ENCODE peak calls at places on chromosomes 4 and X, in eight cellular contexts. O, V, H, E, Y, B, S and W are unnamed samples.

GRCh38 chr4:95636061-95636460 is 87.3 kb upstream of the UNC5C start:
- DNase-seq in O (no peak), V (no peak), H (no peak), E (no peak), Y (no peak), B (no peak), S (no peak), W (no peak)

GRCh38 chr4:19999775-20000414 is 251.8 kb upstream of the SLIT2 start:
- DNase-seq in O (no peak), V (no peak), H (no peak), E (no peak), Y (no peak), B (no peak), S (no peak), W (no peak)

GRCh38 chr4:93771640-93772411 is 56.7 kb upstream of the ATOH1 start:
- DNase-seq in O (no peak), V (no peak), H (no peak), E (no peak), Y (no peak), B (no peak), S (no peak), W (no peak)

GRCh38 chr4:137238456-137238855 is 293.8 kb downstream of the PCDH18 start:
- DNase-seq in O (no peak), V (no peak), H (no peak), E (no peak), Y (no peak), B (no peak), S (no peak), W (no peak)

GRCh38 chrX:103656623-103657022 is 27.8 kb downstream of the TCEAL1 start:
- DNase-seq in O (no peak), V (no peak), H (no peak), E (no peak), Y (no peak), B (peak), S (no peak), W (no peak)

GRCh38 chr4:184732126-184732525 is 1.8 kb downstream of the CENPU start:
- DNase-seq in O (no peak), V (no peak), H (no peak), E (no peak), Y (no peak), B (no peak), S (no peak), W (no peak)

GRCh38 chr4:105520819-105521790 is 31.3 kb upstream of the ARHGEF38 start:
- DNase-seq in O (peak), V (peak), H (peak), E (no peak), Y (no peak), B (no peak), S (peak), W (no peak)

GRCh38 chrX:15016051-15016450 is 142.8 kb downstream of the MOSPD2 start:
- DNase-seq in O (no peak), V (no peak), H (no peak), E (no peak), Y (no peak), B (no peak), S (no peak), W (no peak)

GRCh38 chrX:88584283-88584682 is 162.7 kb upstream of the CPXCR1 start:
- DNase-seq in O (no peak), V (no peak), H (no peak), E (no peak), Y (no peak), B (no peak), S (no peak), W (no peak)

GRCh38 chr4:128718793-128719192 is 90.7 kb upstream of the JADE1 start:
- DNase-seq in O (no peak), V (no peak), H (peak), E (no peak), Y (no peak), B (no peak), S (no peak), W (no peak)

GRCh38 chr4:82801910-82802521 is 3.4 kb upstream of the SCD5 start:
- DNase-seq in O (no peak), V (no peak), H (peak), E (no peak), Y (no peak), B (no peak), S (no peak), W (no peak)

DNA sequence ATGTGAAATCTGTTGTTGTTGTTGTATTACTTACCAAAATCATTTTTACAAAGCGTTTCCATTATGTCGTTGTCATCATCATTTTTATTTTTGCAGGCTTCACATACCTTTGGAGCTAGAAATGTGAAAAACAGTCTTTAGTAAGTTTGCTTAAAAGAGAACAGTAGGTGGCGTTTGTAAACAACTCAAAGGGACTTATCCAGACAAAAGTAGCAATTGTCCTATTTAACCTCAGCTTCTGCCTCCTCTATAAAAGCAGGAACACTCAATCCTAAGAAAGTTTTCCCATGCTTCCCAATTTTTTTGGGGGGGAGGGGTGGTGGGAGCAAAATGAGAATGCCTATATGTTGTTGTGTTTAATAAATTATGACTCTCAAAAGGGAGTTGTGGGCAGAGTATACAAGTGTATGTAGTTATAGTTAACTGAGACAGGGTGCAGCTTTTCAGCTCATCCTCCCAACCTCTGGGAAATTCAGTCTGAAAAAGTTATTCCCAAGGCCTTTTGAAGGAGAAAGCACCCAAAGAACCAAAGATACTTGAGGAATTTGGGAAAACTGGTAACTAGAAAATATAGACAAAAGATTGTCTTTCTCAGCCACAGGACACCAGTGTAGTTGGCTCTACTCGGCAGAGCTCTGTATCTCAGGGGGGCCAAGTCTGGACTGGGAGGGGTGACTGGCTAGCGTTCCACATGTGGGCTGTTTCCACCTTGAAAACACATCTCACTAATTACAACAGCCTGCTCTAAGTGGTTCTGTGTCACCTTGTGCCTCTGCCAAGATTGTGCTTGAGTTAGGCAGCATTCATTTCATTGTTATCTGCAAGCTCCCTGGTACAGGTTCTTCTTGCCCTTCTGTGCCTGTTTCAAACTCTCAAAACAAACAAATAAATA is 2.8 kb downstream of the SFRP2 start:
- DNase-seq in O (peak), V (no peak), H (peak), E (no peak), Y (no peak), B (no peak), S (no peak), W (no peak)
- TF ChIP-seq CTCF in O (peak), V (peak), H (peak), E (peak), Y (no peak), B (peak), S (peak), W (peak)

GRCh38 chr4:164293776-164294175 is 460.2 kb upstream of the SMIM31 start:
- DNase-seq in O (no peak), V (no peak), H (no peak), E (no peak), Y (no peak), B (no peak), S (no peak), W (no peak)

GRCh38 chr4:164288578-164288977 is 465.4 kb upstream of the SMIM31 start:
- DNase-seq in O (no peak), V (no peak), H (no peak), E (no peak), Y (no peak), B (no peak), S (no peak), W (no peak)

GRCh38 chr4:164293181-164293580 is 460.8 kb upstream of the SMIM31 start:
- DNase-seq in O (no peak), V (no peak), H (no peak), E (no peak), Y (no peak), B (no peak), S (no peak), W (no peak)
- TF ChIP-seq CTCF in O (no peak), V (no peak), H (no peak), E (no peak), Y (no peak), B (no peak), S (no peak), W (no peak)

GRCh38 chr4:85498068-85498733 is 23.3 kb downstream of the ARHGAP24 start:
- DNase-seq in O (peak), V (peak), H (peak), E (no peak), Y (no peak), B (peak), S (no peak), W (no peak)

GRCh38 chr4:85500110-85500867 is 25.3 kb downstream of the ARHGAP24 start:
- DNase-seq in O (no peak), V (peak), H (peak), E (no peak), Y (no peak), B (no peak), S (no peak), W (no peak)

GRCh38 chr4:85496146-85496849 is 21.3 kb downstream of the ARHGAP24 start:
- DNase-seq in O (no peak), V (no peak), H (peak), E (no peak), Y (no peak), B (no peak), S (no peak), W (no peak)

GRCh38 chr4:85496933-85497332 is 22.0 kb downstream of the ARHGAP24 start:
- DNase-seq in O (no peak), V (no peak), H (peak), E (no peak), Y (no peak), B (peak), S (no peak), W (no peak)

GRCh38 chr4:85499573-85499972 is 24.6 kb downstream of the ARHGAP24 start:
- DNase-seq in O (no peak), V (no peak), H (no peak), E (no peak), Y (no peak), B (no peak), S (no peak), W (no peak)
- TF ChIP-seq CTCF in O (no peak), V (no peak), H (no peak), E (no peak), Y (no peak), B (no peak), S (no peak), W (no peak)

GRCh38 chr4:92303621-92304027 is at the start of gene GRID2:
- DNase-seq in O (no peak), V (no peak), H (peak), E (no peak), Y (peak), B (no peak), S (no peak), W (peak)
- TF ChIP-seq CTCF in O (no peak), V (no peak), H (peak), E (no peak), Y (no peak), B (no peak), S (no peak), W (no peak)

DNA sequence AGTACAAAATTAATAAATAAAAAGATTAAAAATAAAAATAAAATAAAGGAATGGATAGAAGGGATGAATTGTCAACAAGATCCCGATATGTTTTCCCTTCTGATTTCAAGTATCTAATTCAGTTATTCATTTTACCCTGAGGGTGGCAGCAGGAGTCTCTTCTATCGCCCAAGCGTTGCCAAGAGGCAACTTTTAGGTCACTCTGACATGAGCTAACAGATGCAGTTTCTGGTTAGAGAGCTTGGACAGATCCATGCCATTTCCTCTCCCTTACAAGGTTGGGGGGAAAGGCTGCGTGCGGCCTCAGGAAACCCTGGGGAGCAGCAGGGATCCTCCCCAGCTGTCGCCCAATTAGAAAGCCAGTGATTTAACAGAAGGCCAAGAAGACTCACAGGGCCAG is 35.3 kb upstream of the WAS start:
- DNase-seq in O (peak), V (no peak), H (peak), E (no peak), Y (peak), B (no peak), S (no peak), W (no peak)
- TF ChIP-seq CTCF in O (peak), V (peak), H (peak), E (peak), Y (peak), B (no peak), S (peak), W (peak)

GRCh38 chrX:74467656-74468055 is 46.4 kb downstream of the SLC16A2 start:
- DNase-seq in O (no peak), V (no peak), H (no peak), E (no peak), Y (no peak), B (no peak), S (no peak), W (no peak)

GRCh38 chrX:74461384-74461783 is 40.1 kb downstream of the SLC16A2 start:
- DNase-seq in O (no peak), V (no peak), H (no peak), E (no peak), Y (no peak), B (no peak), S (no peak), W (peak)

GRCh38 chrX:74464722-74465121 is 43.4 kb downstream of the SLC16A2 start:
- DNase-seq in O (no peak), V (no peak), H (no peak), E (no peak), Y (no peak), B (no peak), S (no peak), W (no peak)

DNA sequence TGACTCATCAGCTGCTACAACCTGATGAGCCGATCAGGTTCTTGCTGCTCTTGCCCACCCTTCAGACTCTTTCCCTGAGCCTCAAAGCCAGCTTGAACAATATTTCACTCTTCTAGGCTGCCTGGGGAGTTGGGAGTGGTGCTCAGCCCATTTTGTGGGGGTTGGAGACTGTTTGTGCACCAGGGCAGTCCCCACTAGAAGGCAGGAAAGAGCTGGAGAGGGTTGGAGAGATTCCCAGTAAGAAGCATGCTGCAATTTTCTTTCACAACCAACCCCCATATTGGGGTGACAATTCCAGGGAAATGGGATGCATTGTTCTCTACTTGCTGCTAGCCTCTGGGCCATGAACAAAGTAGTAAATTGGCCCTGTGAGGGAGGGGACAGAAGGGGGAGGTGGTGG is 44.1 kb downstream of the SLC16A2 start:
- DNase-seq in O (no peak), V (no peak), H (peak), E (no peak), Y (no peak), B (no peak), S (no peak), W (no peak)
- TF ChIP-seq CTCF in O (no peak), V (no peak), H (peak), E (no peak), Y (no peak), B (no peak), S (no peak), W (no peak)

GRCh38 chrX:7852166-7852565 is 9.2 kb downstream of the VCX start:
- DNase-seq in O (no peak), V (no peak), H (no peak), E (no peak), Y (no peak), B (no peak), S (no peak), W (no peak)
- TF ChIP-seq CTCF in O (no peak), V (no peak), H (no peak), E (no peak), Y (no peak), B (no peak), S (no peak), W (no peak)